ENCODE peak calls at places on chromosome 1, in four cellular contexts. F is K562, J is HEK293T, T is HepG2. S is an unnamed sample.
A peak's percentile ranks its signal among the peaks of the same experiment; 100 is the strongest.

GRCh38 chr1:241423541-241424479 is 66.8 kb upstream of the RGS7 start:
- DNase-seq in F (no peak), J (peak; percentile 61), T (no peak), S (peak; percentile 63)

GRCh38 chr1:1058921-1059493 is 15.1 kb downstream of the RNF223 start:
- DNase-seq in F (peak; percentile 94), J (peak; percentile 18), T (no peak), S (no peak)

GRCh38 chr1:178869114-178869697 is 1.7 kb downstream of the ANGPTL1 start:
- DNase-seq in F (no peak), J (no peak), T (no peak), S (no peak)

GRCh38 chr1:46558141-46558963 is 6.9 kb upstream of the KNCN start:
- DNase-seq in F (no peak), J (no peak), T (no peak), S (peak; percentile 36)

GRCh38 chr1:17862125-17862524 is 107.0 kb downstream of the ACTL8 start:
- DNase-seq in F (no peak), J (no peak), T (no peak), S (no peak)

GRCh38 chr1:238488406-238488805 is 597.7 kb upstream of the ZP4 start:
- DNase-seq in F (no peak), J (no peak), T (no peak), S (no peak)

GRCh38 chr1:8651236-8651890 is 166.1 kb downstream of the RERE start:
- DNase-seq in F (no peak), J (no peak), T (no peak), S (no peak)

GRCh38 chr1:47418681-47419272 is 2.7 kb downstream of the FOXE3 start:
- DNase-seq in F (no peak), J (no peak), T (no peak), S (no peak)

GRCh38 chr1:113542221-113542701 is 151.9 kb downstream of the MAGI3 start:
- DNase-seq in F (no peak), J (no peak), T (no peak), S (no peak)

GRCh38 chr1:116273042-116273783 is 99.8 kb upstream of the ATP1A1 start:
- DNase-seq in F (no peak), J (no peak), T (peak; percentile 60), S (no peak)

GRCh38 chr1:91781371-91781825 is 104.6 kb downstream of the TGFBR3 start:
- DNase-seq in F (no peak), J (no peak), T (no peak), S (no peak)

GRCh38 chr1:227449051-227449450 is 114.3 kb upstream of the ZNF678 start:
- DNase-seq in F (peak; percentile 73), J (peak; percentile 65), T (peak; percentile 45), S (peak; percentile 65)

GRCh38 chr1:150804671-150805070 is 3.4 kb downstream of the CTSK start:
- DNase-seq in F (no peak), J (no peak), T (no peak), S (no peak)

GRCh38 chr1:4778056-4778455 is 123.6 kb downstream of the AJAP1 start:
- DNase-seq in F (peak; percentile 33), J (peak; percentile 22), T (no peak), S (no peak)

GRCh38 chr1:180182721-180183311 is 28.1 kb downstream of the QSOX1 start:
- DNase-seq in F (no peak), J (no peak), T (no peak), S (no peak)

GRCh38 chr1:214455971-214456867 is 95.2 kb downstream of the PTPN14 start:
- DNase-seq in F (no peak), J (no peak), T (no peak), S (no peak)

GRCh38 chr1:162590101-162590500 is 28.6 kb downstream of the UAP1 start:
- DNase-seq in F (no peak), J (no peak), T (no peak), S (no peak)

GRCh38 chr1:12132078-12132477 is 34.7 kb upstream of the TNFRSF1B start:
- DNase-seq in F (no peak), J (no peak), T (no peak), S (no peak)

GRCh38 chr1:184028854-184029623 is 8.5 kb downstream of the COLGALT2 start:
- DNase-seq in F (peak; percentile 30), J (no peak), T (peak; percentile 33), S (no peak)

GRCh38 chr1:247332901-247333361 is 1.3 kb upstream of the ZNF496 start:
- DNase-seq in F (no peak), J (peak; percentile 7), T (no peak), S (no peak)

GRCh38 chr1:12128120-12128519 is 38.7 kb upstream of the TNFRSF1B start:
- DNase-seq in F (no peak), J (no peak), T (no peak), S (no peak)

GRCh38 chr1:235403598-235403997 is 36.4 kb downstream of the TBCE start:
- DNase-seq in F (no peak), J (no peak), T (no peak), S (no peak)

GRCh38 chr1:11473635-11474034 is 5.3 kb upstream of the DISP3 start:
- DNase-seq in F (peak; percentile 75), J (peak; percentile 50), T (peak; percentile 27), S (peak; percentile 79)

GRCh38 chr1:40819101-40819500 is 35.5 kb downstream of the KCNQ4 start:
- DNase-seq in F (no peak), J (no peak), T (no peak), S (no peak)

GRCh38 chr1:68269637-68270430 is 37.5 kb upstream of the WLS start:
- DNase-seq in F (no peak), J (no peak), T (no peak), S (no peak)

GRCh38 chr1:245313581-245313980 is 158.8 kb downstream of the KIF26B start:
- DNase-seq in F (no peak), J (no peak), T (no peak), S (no peak)

GRCh38 chr1:1306661-1307260 is 969 bp downstream of the ACAP3 start:
- DNase-seq in F (no peak), J (no peak), T (peak; percentile 60), S (no peak)

GRCh38 chr1:170145691-170146676 is at the start of gene NTMT2:
- DNase-seq in F (no peak), J (no peak), T (peak; percentile 1), S (peak; percentile 63)

GRCh38 chr1:113978863-113979702 is at the start of gene OLFML3:
- DNase-seq in F (peak; percentile 77), J (peak; percentile 74), T (peak; percentile 87), S (peak; percentile 85)

GRCh38 chr1:177954076-177954475 is 15.8 kb downstream of the SEC16B start:
- DNase-seq in F (no peak), J (no peak), T (no peak), S (no peak)

GRCh38 chr1:165073402-165074007 is 283.0 kb downstream of the LMX1A start:
- DNase-seq in F (no peak), J (peak; percentile 71), T (peak; percentile 43), S (no peak)

GRCh38 chr1:201708085-201708512 is 120.9 kb upstream of the IPO9 start:
- DNase-seq in F (no peak), J (no peak), T (no peak), S (no peak)

DNA sequence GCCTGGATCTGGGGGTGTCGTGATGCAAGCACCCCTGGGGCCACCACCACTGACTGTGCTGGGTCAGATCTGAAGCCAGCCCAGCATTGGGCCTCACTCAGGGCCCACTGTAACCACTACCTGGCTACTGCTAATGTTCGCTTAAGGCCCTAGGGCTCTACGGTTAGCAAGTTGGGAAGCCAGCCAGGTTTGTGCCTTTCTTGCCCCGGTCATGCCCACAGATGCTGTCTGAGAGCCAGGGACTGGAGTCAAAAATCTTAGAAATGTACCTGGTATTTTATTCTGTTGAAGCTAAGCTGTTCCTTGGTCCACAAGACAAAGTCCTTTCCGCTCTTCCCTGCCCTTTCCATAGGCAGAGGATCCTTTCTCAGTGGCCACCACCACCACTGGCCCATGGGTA is 15.2 kb upstream of the FCRL3 start:
- DNase-seq in F (no peak), J (no peak), T (no peak), S (no peak)
- TF ChIP-seq ELF4 in F (no peak), J (no peak), T (no peak), S (no peak)

DNA sequence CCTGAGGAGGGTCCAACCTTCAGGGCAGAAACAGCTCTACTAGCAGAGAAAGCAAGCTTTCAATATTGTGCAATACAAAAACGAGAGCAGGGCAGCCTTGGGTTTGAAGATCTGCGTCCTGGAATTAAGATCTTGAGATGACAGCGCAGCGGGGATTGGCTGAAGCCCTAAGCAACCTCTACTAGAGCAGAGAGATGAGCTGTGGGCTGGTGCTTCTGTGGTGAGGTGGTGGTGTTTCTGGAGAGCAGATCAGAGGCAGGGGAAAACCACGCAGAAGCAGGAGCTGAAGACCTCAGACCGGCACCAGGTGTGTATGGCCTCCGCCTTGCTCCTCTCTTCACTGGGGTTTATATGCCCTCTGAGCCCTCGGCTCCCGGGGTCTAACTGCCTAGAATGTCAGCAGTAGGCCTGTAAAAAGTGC is 12.5 kb downstream of the TRAF3IP3 start:
- DNase-seq in F (no peak), J (no peak), T (no peak), S (no peak)
- TF ChIP-seq ELF4 in F (no peak), J (no peak), T (no peak), S (no peak)

DNA sequence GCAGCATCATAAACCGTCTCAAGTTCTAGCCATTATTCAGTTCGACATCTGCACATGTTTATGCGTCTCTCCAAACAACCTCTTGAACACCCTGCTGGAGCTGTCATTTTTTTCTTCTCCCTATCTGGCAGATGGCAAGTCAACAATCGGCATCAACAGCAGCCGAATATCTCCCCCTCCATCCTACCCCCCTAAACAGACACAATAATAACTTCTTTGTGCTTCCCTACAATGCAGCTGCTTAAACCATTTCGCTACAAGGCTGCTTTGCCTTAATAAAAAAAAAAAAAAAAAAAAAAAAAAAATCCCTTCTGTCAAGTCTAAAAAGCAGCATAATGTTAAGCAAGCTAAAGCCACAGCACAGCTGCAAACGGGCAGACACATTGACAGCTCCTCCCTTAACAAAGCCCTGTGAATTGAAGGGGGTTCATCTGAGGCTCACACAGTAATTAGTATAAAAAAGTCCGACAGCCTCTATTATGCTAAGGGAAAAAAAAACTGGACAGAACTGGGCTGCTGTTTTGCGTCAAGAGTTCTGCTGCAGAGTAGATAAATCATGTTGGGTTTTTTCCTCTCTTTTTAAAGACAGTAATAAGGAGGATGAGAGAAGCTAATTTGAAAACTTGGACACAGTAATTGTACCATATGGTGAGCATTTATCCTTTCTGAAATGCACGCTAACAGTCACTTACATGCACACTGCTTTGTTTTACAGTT is 136.4 kb downstream of the AKT3 start:
- DNase-seq in F (no peak), J (peak; percentile 20), T (no peak), S (no peak)
- TF ChIP-seq ELF4 in F (no peak), J (no peak), T (no peak), S (no peak)

GRCh38 chr1:161168906-161169305 is 2.7 kb downstream of the PPOX start:
- DNase-seq in F (no peak), J (no peak), T (no peak), S (no peak)
- TF ChIP-seq ELF4 in F (no peak), J (no peak), T (no peak), S (no peak)

DNA sequence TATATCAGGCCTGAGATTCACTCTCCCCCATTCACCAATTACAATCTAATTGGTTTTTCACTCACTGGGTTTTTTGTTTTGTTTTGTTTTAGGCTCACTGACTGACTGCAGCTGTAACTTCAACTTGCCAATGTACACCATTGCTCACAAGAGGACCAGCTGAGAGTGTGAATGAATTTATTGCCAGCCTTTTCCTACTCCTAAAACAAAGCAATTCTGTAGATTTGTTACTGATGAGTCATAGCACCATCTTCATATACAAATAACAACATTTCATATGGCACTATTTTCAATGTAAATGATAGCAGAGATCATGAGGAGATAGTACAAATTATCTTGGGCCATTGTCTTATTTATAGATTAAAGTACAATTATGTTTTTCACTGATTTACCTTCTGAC is 76.0 kb upstream of the DPYD start:
- DNase-seq in F (no peak), J (no peak), T (no peak), S (no peak)
- TF ChIP-seq ELF4 in F (no peak), J (no peak), T (no peak), S (no peak)